ENCODE peak calls at places on chromosome 5, in six cellular contexts. A, Y, B, H, K and C are unnamed samples.
A peak's percentile ranks its signal among the peaks of the same experiment; 100 is the strongest.

GRCh38 chr5:127098246-127098645 is 24.9 kb upstream of the C5orf63 start:
- DNase-seq in A (no peak), Y (no peak), B (no peak), H (no peak), K (no peak), C (no peak)

GRCh38 chr5:155728857-155729683 is 597.9 kb upstream of the SGCD start:
- DNase-seq in A (no peak), Y (peak; percentile 33), B (no peak), H (no peak), K (no peak), C (no peak)

GRCh38 chr5:154215931-154216330 is 25.4 kb downstream of the GALNT10 start:
- DNase-seq in A (peak; percentile 43), Y (no peak), B (no peak), H (no peak), K (no peak), C (no peak)

GRCh38 chr5:8577792-8578191 is 708.8 kb downstream of the MTRR start:
- DNase-seq in A (peak; percentile 28), Y (no peak), B (no peak), H (no peak), K (no peak), C (no peak)

GRCh38 chr5:148353634-148354033 is 18.3 kb downstream of the SPINK9 start:
- DNase-seq in A (no peak), Y (no peak), B (no peak), H (no peak), K (no peak), C (no peak)

GRCh38 chr5:94217216-94217615 is 401.2 kb downstream of the KIAA0825 start:
- DNase-seq in A (peak; percentile 43), Y (no peak), B (no peak), H (no peak), K (no peak), C (no peak)

GRCh38 chr5:45402804-45403455 is 293.2 kb downstream of the HCN1 start:
- DNase-seq in A (no peak), Y (no peak), B (no peak), H (no peak), K (no peak), C (no peak)

GRCh38 chr5:2465383-2465782 is 286.1 kb downstream of the IRX2 start:
- DNase-seq in A (no peak), Y (no peak), B (no peak), H (no peak), K (no peak), C (no peak)

GRCh38 chr5:171580506-171581265 is 161.2 kb downstream of the FGF18 start:
- DNase-seq in A (peak; percentile 52), Y (no peak), B (no peak), H (no peak), K (no peak), C (no peak)

GRCh38 chr5:111072949-111073682 is 1.6 kb downstream of the TSLP start:
- DNase-seq in A (peak; percentile 28), Y (no peak), B (peak; percentile 71), H (peak; percentile 62), K (peak; percentile 68), C (peak; percentile 92)

GRCh38 chr5:73120222-73121108 is at the start of gene TMEM171:
- DNase-seq in A (peak; percentile 37), Y (peak; percentile 24), B (no peak), H (no peak), K (peak; percentile 82), C (no peak)

GRCh38 chr5:139481122-139481533 is 1.4 kb downstream of the STING1 start:
- DNase-seq in A (no peak), Y (peak; percentile 70), B (peak; percentile 72), H (peak; percentile 31), K (peak; percentile 63), C (no peak)

DNA sequence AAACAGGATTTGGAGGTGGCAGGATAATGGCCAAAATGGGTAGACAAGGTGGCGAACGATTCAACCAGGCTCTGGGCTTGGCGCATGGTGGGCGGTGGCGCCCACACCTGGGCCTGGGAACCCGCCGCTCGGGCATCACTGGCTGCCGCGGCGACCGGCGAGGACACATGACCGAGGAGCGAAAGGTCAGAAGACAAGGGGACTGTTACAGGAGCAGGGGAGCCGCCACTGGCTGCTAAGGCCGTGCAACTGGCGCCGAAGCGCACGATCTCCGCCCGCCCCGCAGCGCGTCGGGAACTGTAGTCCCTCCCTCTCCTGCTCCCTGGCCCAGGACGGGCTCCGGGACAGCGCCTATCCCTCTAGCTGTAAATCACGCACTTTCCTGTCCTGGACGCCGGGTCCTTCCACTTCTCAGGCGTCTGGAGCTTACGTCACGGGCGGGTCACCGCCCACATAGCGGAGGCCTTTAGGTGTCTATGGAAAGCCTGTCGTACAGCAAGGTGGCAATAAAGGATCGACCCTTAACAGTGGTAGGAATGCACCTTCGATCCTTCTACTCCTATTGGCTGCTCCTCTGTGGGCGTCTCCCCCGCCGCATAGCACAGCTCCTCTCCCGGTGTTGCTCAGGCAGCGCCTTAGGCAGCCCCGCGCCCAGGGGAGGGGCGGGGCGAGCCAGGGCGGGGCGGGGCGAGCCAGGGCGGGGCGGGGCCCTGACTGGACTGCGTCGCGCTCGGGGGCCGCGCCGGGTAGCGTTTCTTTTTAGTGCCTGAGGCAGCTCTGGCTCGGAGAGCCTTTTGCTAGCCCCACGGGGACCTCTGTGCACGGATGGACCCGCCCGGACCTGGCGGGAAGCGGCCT is at the start of gene ICE1:
- DNase-seq in A (peak; percentile 97), Y (peak; percentile 98), B (peak; percentile 99), H (peak; percentile 98), K (peak; percentile 99), C (peak; percentile 98)
- TF ChIP-seq POLR2A in A (peak; percentile 77), Y (peak; percentile 76), B (peak; percentile 50), H (no peak), K (peak; percentile 73), C (no peak)

DNA sequence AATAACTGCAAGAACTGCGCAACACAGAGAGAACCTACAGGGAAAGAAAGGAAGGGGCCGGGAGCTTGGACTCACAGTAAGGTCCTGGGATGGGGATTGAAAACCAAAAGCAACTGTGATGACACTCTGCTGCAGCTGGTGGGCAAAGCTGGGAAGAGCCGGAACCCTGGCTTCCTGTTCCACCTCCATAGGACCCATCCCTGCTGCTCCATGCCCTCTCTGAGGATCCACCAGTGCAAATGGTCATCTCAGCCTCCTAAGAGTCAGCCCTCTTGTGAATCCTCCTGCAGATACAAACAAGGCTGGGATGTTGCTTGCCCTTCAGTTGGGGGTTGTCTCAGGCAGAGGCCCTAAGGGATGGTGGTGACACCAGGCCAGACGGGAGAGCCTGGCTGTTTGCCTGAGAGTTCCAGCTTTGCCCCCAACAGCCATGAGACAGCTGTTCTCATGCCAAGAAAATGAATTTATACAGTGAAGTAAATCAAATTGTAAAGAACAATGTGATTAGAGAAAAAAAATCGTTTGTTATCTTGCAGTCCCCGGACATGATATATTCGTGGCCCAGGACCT is 90.8 kb downstream of the TENT4A start:
- DNase-seq in A (no peak), Y (no peak), B (no peak), H (no peak), K (no peak), C (no peak)
- TF ChIP-seq CTCF in A (no peak), Y (no peak), B (no peak), H (no peak), K (no peak), C (no peak)

GRCh38 chr5:151239237-151239861 is 13.6 kb upstream of the GM2A start:
- DNase-seq in A (peak; percentile 63), Y (peak; percentile 89), B (peak; percentile 93), H (peak; percentile 38), K (peak; percentile 92), C (peak; percentile 96)
- H3K4me3 ChIP-seq in A (no peak overlapping the region), Y (peak overlapping the region; percentile 27), B (peak overlapping the region; percentile 40), H (peak overlapping the region; percentile 49), K (no peak overlapping the region), C (no peak overlapping the region)

GRCh38 chr5:133957080-133957479 is 11.3 kb downstream of the C5orf15 start:
- DNase-seq in A (no peak), Y (no peak), B (no peak), H (no peak), K (no peak), C (no peak)
- TF ChIP-seq POLR2A in A (no peak), Y (no peak), B (no peak), H (no peak), K (no peak), C (no peak)